ENCODE peak calls at places on chromosomes 11 and 22, in four cellular contexts. S, Y, E and F are unnamed samples.

GRCh38 chr11:26188559-26188958 is 143.4 kb upstream of the ANO3 start:
- DNase-seq in S (peak), Y (no peak), E (no peak), F (no peak)

GRCh38 chr11:2862950-2863618 is 22.5 kb downstream of the CDKN1C start:
- DNase-seq in S (no peak), Y (peak), E (no peak), F (no peak)

GRCh38 chr11:133265536-133265935 is 266.8 kb downstream of the OPCML start:
- DNase-seq in S (no peak), Y (no peak), E (no peak), F (no peak)

GRCh38 chr22:44364750-44365118 is 52.0 kb upstream of the SHISAL1 start:
- DNase-seq in S (no peak), Y (no peak), E (no peak), F (no peak)

GRCh38 chr22:38163844-38164577 is 17.6 kb downstream of the PLA2G6 start:
- DNase-seq in S (no peak), Y (no peak), E (no peak), F (no peak)

GRCh38 chr11:68896171-68896959 is 7.3 kb downstream of the MRPL21 start:
- DNase-seq in S (no peak), Y (no peak), E (no peak), F (no peak)

GRCh38 chr22:38921801-38922200 is 35.6 kb upstream of the APOBEC3A start:
- DNase-seq in S (no peak), Y (no peak), E (no peak), F (no peak)

GRCh38 chr11:65415499-65416340 is 6.9 kb upstream of the NEAT1 start:
- DNase-seq in S (no peak), Y (no peak), E (no peak), F (no peak)

GRCh38 chr11:46450846-46451470 is 59.4 kb upstream of the CHRM4 start:
- DNase-seq in S (peak), Y (no peak), E (no peak), F (no peak)

GRCh38 chr11:120180571-120181445 is 30.0 kb upstream of the OAF start:
- DNase-seq in S (peak), Y (peak), E (peak), F (peak)

GRCh38 chr11:99593197-99593596 is 572.4 kb downstream of the CNTN5 start:
- DNase-seq in S (no peak), Y (no peak), E (no peak), F (no peak)

GRCh38 chr11:78684377-78684776 is 109.7 kb upstream of the NARS2 start:
- DNase-seq in S (peak), Y (no peak), E (no peak), F (no peak)

GRCh38 chr22:49005557-49005956 is 822.1 kb downstream of the BRD1 start:
- DNase-seq in S (no peak), Y (no peak), E (no peak), F (peak)

GRCh38 chr11:101008961-101009684 is 120.5 kb downstream of the PGR start:
- DNase-seq in S (no peak), Y (no peak), E (no peak), F (no peak)

GRCh38 chr11:69403556-69404215 is 77.8 kb upstream of the LINC01488 start:
- DNase-seq in S (no peak), Y (peak), E (no peak), F (no peak)

GRCh38 chr22:17703811-17704210 is 65.3 kb downstream of the BCL2L13 start:
- DNase-seq in S (peak), Y (no peak), E (no peak), F (no peak)

GRCh38 chr11:111974451-111974850 is 37.3 kb downstream of the DIXDC1 start:
- DNase-seq in S (peak), Y (no peak), E (no peak), F (no peak)

GRCh38 chr11:34214961-34215805 is 109.8 kb downstream of the NAT10 start:
- DNase-seq in S (no peak), Y (peak), E (no peak), F (no peak)

GRCh38 chr11:86663741-86664140 is 8.7 kb downstream of the ME3 start:
- DNase-seq in S (no peak), Y (no peak), E (no peak), F (no peak)

GRCh38 chr11:84655729-84656128 is 971.4 kb downstream of the DLG2 start:
- DNase-seq in S (no peak), Y (no peak), E (no peak), F (no peak)

GRCh38 chr22:46104881-46105493 is 45.3 kb upstream of the PPARA start:
- DNase-seq in S (no peak), Y (no peak), E (no peak), F (no peak)

GRCh38 chr22:50581950-50582561 is 593 bp downstream of the CHKB start:
- DNase-seq in S (no peak), Y (no peak), E (no peak), F (peak)

GRCh38 chr22:21054714-21055563 is 9.2 kb downstream of the LRRC74B start:
- DNase-seq in S (no peak), Y (no peak), E (no peak), F (no peak)

GRCh38 chr22:36351921-36352774 is 35.6 kb downstream of the MYH9 start:
- DNase-seq in S (no peak), Y (no peak), E (no peak), F (no peak)

GRCh38 chr11:77069336-77069968 is 2.7 kb downstream of the CAPN5 start:
- DNase-seq in S (no peak), Y (no peak), E (peak), F (no peak)

GRCh38 chr11:1276061-1276790 is 33.2 kb downstream of the TOLLIP start:
- DNase-seq in S (no peak), Y (no peak), E (no peak), F (no peak)

GRCh38 chr22:24843048-24843447 is 37.0 kb downstream of the SGSM1 start:
- DNase-seq in S (no peak), Y (no peak), E (no peak), F (no peak)

GRCh38 chr22:49934891-49935557 is 16.6 kb downstream of the CRELD2 start:
- DNase-seq in S (peak), Y (peak), E (peak), F (no peak)

GRCh38 chr22:38755155-38755910 is 465 bp downstream of the SUN2 start:
- DNase-seq in S (peak), Y (peak), E (peak), F (peak)

GRCh38 chr11:9759519-9760179 is 95.8 kb downstream of the SWAP70 start:
- DNase-seq in S (peak), Y (peak), E (peak), F (no peak)

GRCh38 chr11:1653541-1654387 is 24.2 kb downstream of the KRTAP5-5 start:
- DNase-seq in S (no peak), Y (no peak), E (no peak), F (no peak)

GRCh38 chr11:61477734-61478148 is 30.8 kb upstream of the LRRC10B start:
- DNase-seq in S (no peak), Y (no peak), E (peak), F (no peak)

GRCh38 chr11:80860632-80861031 is 1419.8 kb upstream of the TENM4 start:
- DNase-seq in S (peak), Y (peak), E (no peak), F (no peak)

GRCh38 chr11:75066061-75066460 is 30.6 kb downstream of the OR2AT4 start:
- DNase-seq in S (no peak), Y (no peak), E (no peak), F (no peak)

DNA sequence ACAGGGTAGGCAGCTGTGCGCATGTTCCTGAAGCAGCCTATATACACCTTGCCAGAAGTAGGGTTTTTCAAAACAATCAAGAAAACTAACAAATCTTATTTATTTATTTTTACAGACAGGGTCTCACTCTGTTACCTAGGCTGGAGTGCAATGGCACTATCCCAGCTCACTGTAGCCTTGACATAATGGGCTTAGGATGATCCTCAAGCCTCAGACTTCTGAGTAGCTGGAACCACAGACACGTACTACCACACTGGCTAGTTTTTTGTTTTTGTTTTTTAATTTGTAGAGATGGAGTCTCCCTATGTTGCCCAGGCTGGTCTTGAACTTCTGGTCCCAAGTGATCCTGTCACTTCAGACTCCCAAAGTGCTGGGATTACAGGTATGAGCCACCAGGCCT is 25.7 kb downstream of the CLTCL1 start:
- DNase-seq in S (no peak), Y (no peak), E (no peak), F (no peak)
- TF ChIP-seq CTCF in S (no peak), Y (no peak), E (no peak), F (no peak)

GRCh38 chr11:131671764-131672163 is 301.3 kb downstream of the NTM start:
- DNase-seq in S (no peak), Y (no peak), E (no peak), F (no peak)
- TF ChIP-seq CTCF in S (no peak), Y (peak), E (no peak), F (no peak)

GRCh38 chr11:35464308-35464707 is 45.0 kb upstream of the SLC1A2 start:
- DNase-seq in S (no peak), Y (no peak), E (no peak), F (no peak)
- TF ChIP-seq CTCF in S (no peak), Y (peak), E (no peak), F (no peak)

DNA sequence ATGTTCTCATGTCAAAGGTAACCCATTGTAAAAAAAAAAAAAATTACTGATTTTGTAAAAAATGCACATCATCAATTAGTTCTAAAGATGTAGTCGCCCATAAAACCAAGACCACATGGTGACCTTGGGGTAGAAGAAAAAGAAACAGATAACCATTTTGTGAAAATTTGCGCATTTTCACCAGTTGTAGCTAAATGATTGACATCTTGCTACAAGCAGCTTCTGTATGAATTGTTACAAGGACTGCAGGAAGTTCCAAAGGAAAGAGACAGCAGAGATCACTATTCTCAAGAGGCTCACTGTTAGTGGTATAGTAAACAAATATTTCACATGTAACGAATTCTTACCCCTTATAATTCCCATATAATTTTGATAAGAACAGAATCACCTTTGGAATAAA is 48.7 kb downstream of the MAML2 start:
- DNase-seq in S (no peak), Y (no peak), E (no peak), F (no peak)
- TF ChIP-seq CTCF in S (no peak), Y (no peak), E (no peak), F (no peak)